ENCODE peak calls at places on chromosomes 11 and 22, in nine cellular contexts. One of them, this sample, is unnamed.

GRCh38 chr11:25596701-25597100 is 735.2 kb upstream of the ANO3 start:
- DNase-seq in NCI-H1105 treated with DMSO at 0.1 percent for 48 hours: no peak
- DNase-seq in activated CD4-positive, alpha-beta T cell treated with anti-CD3 and anti-CD28 coated beads, Interleukin-2, amount 10 ng/mL, durations not matched to agents 7 days and 5 days: no peak
- DNase-seq in GM12864: no peak
- DNase-seq in osteocyte: no peak
- DNase-seq in activated T-helper 2 cell treated with anti-CD3 and anti-CD28 coated beads, Interferon-gamma antibody, Interleukin-2, Interleukin-4, amounts not matched to agents 10 μg/mL and 5 μg/mL and 100 μg/mL, durations not matched to agents 14 hours and 24 hours and 36 hours: no peak
- DNase-seq in heart left ventricle: no peak
- DNase-seq in endothelial cell of umbilical vein: no peak
- DNase-seq in dorsolateral prefrontal cortex: no peak
- DNase-seq in this sample: no peak

GRCh38 chr11:75719639-75720239 is 2.1 kb downstream of the MOGAT2 start:
- DNase-seq in NCI-H1105 treated with DMSO at 0.1 percent for 48 hours: no peak
- DNase-seq in activated CD4-positive, alpha-beta T cell treated with anti-CD3 and anti-CD28 coated beads, Interleukin-2, amount 10 ng/mL, durations not matched to agents 7 days and 5 days: no peak
- DNase-seq in GM12864: no peak
- DNase-seq in osteocyte: no peak
- DNase-seq in activated T-helper 2 cell treated with anti-CD3 and anti-CD28 coated beads, Interferon-gamma antibody, Interleukin-2, Interleukin-4, amounts not matched to agents 10 μg/mL and 5 μg/mL and 100 μg/mL, durations not matched to agents 14 hours and 24 hours and 36 hours: no peak
- DNase-seq in heart left ventricle: no peak
- DNase-seq in endothelial cell of umbilical vein: no peak
- DNase-seq in dorsolateral prefrontal cortex: no peak
- DNase-seq in this sample: no peak

GRCh38 chr11:112537846-112538330 is 277.2 kb upstream of the PLET1 start:
- DNase-seq in NCI-H1105 treated with DMSO at 0.1 percent for 48 hours: no peak
- DNase-seq in activated CD4-positive, alpha-beta T cell treated with anti-CD3 and anti-CD28 coated beads, Interleukin-2, amount 10 ng/mL, durations not matched to agents 7 days and 5 days: no peak
- DNase-seq in GM12864: no peak
- DNase-seq in osteocyte: no peak
- DNase-seq in activated T-helper 2 cell treated with anti-CD3 and anti-CD28 coated beads, Interferon-gamma antibody, Interleukin-2, Interleukin-4, amounts not matched to agents 10 μg/mL and 5 μg/mL and 100 μg/mL, durations not matched to agents 14 hours and 24 hours and 36 hours: no peak
- DNase-seq in heart left ventricle: no peak
- DNase-seq in endothelial cell of umbilical vein: no peak
- DNase-seq in dorsolateral prefrontal cortex: no peak
- DNase-seq in this sample: no peak

GRCh38 chr22:20235453-20235991 is 32.6 kb downstream of the RTN4R start:
- DNase-seq in NCI-H1105 treated with DMSO at 0.1 percent for 48 hours: no peak
- DNase-seq in activated CD4-positive, alpha-beta T cell treated with anti-CD3 and anti-CD28 coated beads, Interleukin-2, amount 10 ng/mL, durations not matched to agents 7 days and 5 days: no peak
- DNase-seq in GM12864: no peak
- DNase-seq in osteocyte: no peak
- DNase-seq in activated T-helper 2 cell treated with anti-CD3 and anti-CD28 coated beads, Interferon-gamma antibody, Interleukin-2, Interleukin-4, amounts not matched to agents 10 μg/mL and 5 μg/mL and 100 μg/mL, durations not matched to agents 14 hours and 24 hours and 36 hours: no peak
- DNase-seq in heart left ventricle: no peak
- DNase-seq in endothelial cell of umbilical vein: no peak
- DNase-seq in dorsolateral prefrontal cortex: no peak
- DNase-seq in this sample: no peak

GRCh38 chr22:31625661-31626426 is 36.2 kb downstream of the PISD start:
- DNase-seq in NCI-H1105 treated with DMSO at 0.1 percent for 48 hours: no peak
- DNase-seq in activated CD4-positive, alpha-beta T cell treated with anti-CD3 and anti-CD28 coated beads, Interleukin-2, amount 10 ng/mL, durations not matched to agents 7 days and 5 days: no peak
- DNase-seq in GM12864: no peak
- DNase-seq in osteocyte: no peak
- DNase-seq in activated T-helper 2 cell treated with anti-CD3 and anti-CD28 coated beads, Interferon-gamma antibody, Interleukin-2, Interleukin-4, amounts not matched to agents 10 μg/mL and 5 μg/mL and 100 μg/mL, durations not matched to agents 14 hours and 24 hours and 36 hours: no peak
- DNase-seq in heart left ventricle: peak; percentile 75
- DNase-seq in endothelial cell of umbilical vein: peak; percentile 82
- DNase-seq in dorsolateral prefrontal cortex: peak; percentile 84
- DNase-seq in this sample: no peak

GRCh38 chr11:44651535-44652130 is 75.1 kb upstream of the TSPAN18 start:
- DNase-seq in NCI-H1105 treated with DMSO at 0.1 percent for 48 hours: no peak
- DNase-seq in activated CD4-positive, alpha-beta T cell treated with anti-CD3 and anti-CD28 coated beads, Interleukin-2, amount 10 ng/mL, durations not matched to agents 7 days and 5 days: no peak
- DNase-seq in GM12864: no peak
- DNase-seq in osteocyte: no peak
- DNase-seq in activated T-helper 2 cell treated with anti-CD3 and anti-CD28 coated beads, Interferon-gamma antibody, Interleukin-2, Interleukin-4, amounts not matched to agents 10 μg/mL and 5 μg/mL and 100 μg/mL, durations not matched to agents 14 hours and 24 hours and 36 hours: no peak
- DNase-seq in heart left ventricle: no peak
- DNase-seq in endothelial cell of umbilical vein: peak; percentile 60
- DNase-seq in dorsolateral prefrontal cortex: no peak
- DNase-seq in this sample: no peak

GRCh38 chr11:11786771-11787170 is 55.0 kb upstream of the USP47 start:
- DNase-seq in NCI-H1105 treated with DMSO at 0.1 percent for 48 hours: peak; percentile 21
- DNase-seq in activated CD4-positive, alpha-beta T cell treated with anti-CD3 and anti-CD28 coated beads, Interleukin-2, amount 10 ng/mL, durations not matched to agents 7 days and 5 days: no peak
- DNase-seq in GM12864: no peak
- DNase-seq in osteocyte: no peak
- DNase-seq in activated T-helper 2 cell treated with anti-CD3 and anti-CD28 coated beads, Interferon-gamma antibody, Interleukin-2, Interleukin-4, amounts not matched to agents 10 μg/mL and 5 μg/mL and 100 μg/mL, durations not matched to agents 14 hours and 24 hours and 36 hours: no peak
- DNase-seq in heart left ventricle: no peak
- DNase-seq in endothelial cell of umbilical vein: peak; percentile 23
- DNase-seq in dorsolateral prefrontal cortex: no peak
- DNase-seq in this sample: no peak

GRCh38 chr22:47143249-47143938 is 380.9 kb downstream of the TBC1D22A start:
- DNase-seq in NCI-H1105 treated with DMSO at 0.1 percent for 48 hours: peak; percentile 14
- DNase-seq in activated CD4-positive, alpha-beta T cell treated with anti-CD3 and anti-CD28 coated beads, Interleukin-2, amount 10 ng/mL, durations not matched to agents 7 days and 5 days: no peak
- DNase-seq in GM12864: no peak
- DNase-seq in osteocyte: no peak
- DNase-seq in activated T-helper 2 cell treated with anti-CD3 and anti-CD28 coated beads, Interferon-gamma antibody, Interleukin-2, Interleukin-4, amounts not matched to agents 10 μg/mL and 5 μg/mL and 100 μg/mL, durations not matched to agents 14 hours and 24 hours and 36 hours: no peak
- DNase-seq in heart left ventricle: no peak
- DNase-seq in endothelial cell of umbilical vein: no peak
- DNase-seq in dorsolateral prefrontal cortex: no peak
- DNase-seq in this sample: no peak

GRCh38 chr22:34993548-34993947 is 72.4 kb upstream of the ISX start:
- DNase-seq in NCI-H1105 treated with DMSO at 0.1 percent for 48 hours: no peak
- DNase-seq in activated CD4-positive, alpha-beta T cell treated with anti-CD3 and anti-CD28 coated beads, Interleukin-2, amount 10 ng/mL, durations not matched to agents 7 days and 5 days: no peak
- DNase-seq in GM12864: no peak
- DNase-seq in osteocyte: no peak
- DNase-seq in activated T-helper 2 cell treated with anti-CD3 and anti-CD28 coated beads, Interferon-gamma antibody, Interleukin-2, Interleukin-4, amounts not matched to agents 10 μg/mL and 5 μg/mL and 100 μg/mL, durations not matched to agents 14 hours and 24 hours and 36 hours: no peak
- DNase-seq in heart left ventricle: no peak
- DNase-seq in endothelial cell of umbilical vein: no peak
- DNase-seq in dorsolateral prefrontal cortex: no peak
- DNase-seq in this sample: no peak

GRCh38 chr22:38494939-38495338 is 11.2 kb downstream of the DDX17 start:
- DNase-seq in NCI-H1105 treated with DMSO at 0.1 percent for 48 hours: no peak
- DNase-seq in activated CD4-positive, alpha-beta T cell treated with anti-CD3 and anti-CD28 coated beads, Interleukin-2, amount 10 ng/mL, durations not matched to agents 7 days and 5 days: no peak
- DNase-seq in GM12864: no peak
- DNase-seq in osteocyte: no peak
- DNase-seq in activated T-helper 2 cell treated with anti-CD3 and anti-CD28 coated beads, Interferon-gamma antibody, Interleukin-2, Interleukin-4, amounts not matched to agents 10 μg/mL and 5 μg/mL and 100 μg/mL, durations not matched to agents 14 hours and 24 hours and 36 hours: no peak
- DNase-seq in heart left ventricle: no peak
- DNase-seq in endothelial cell of umbilical vein: no peak
- DNase-seq in dorsolateral prefrontal cortex: no peak
- DNase-seq in this sample: no peak

GRCh38 chr11:85759915-85760314 is 51.0 kb downstream of the SYTL2 start:
- DNase-seq in NCI-H1105 treated with DMSO at 0.1 percent for 48 hours: no peak
- DNase-seq in activated CD4-positive, alpha-beta T cell treated with anti-CD3 and anti-CD28 coated beads, Interleukin-2, amount 10 ng/mL, durations not matched to agents 7 days and 5 days: no peak
- DNase-seq in GM12864: no peak
- DNase-seq in osteocyte: no peak
- DNase-seq in activated T-helper 2 cell treated with anti-CD3 and anti-CD28 coated beads, Interferon-gamma antibody, Interleukin-2, Interleukin-4, amounts not matched to agents 10 μg/mL and 5 μg/mL and 100 μg/mL, durations not matched to agents 14 hours and 24 hours and 36 hours: no peak
- DNase-seq in heart left ventricle: no peak
- DNase-seq in endothelial cell of umbilical vein: no peak
- DNase-seq in dorsolateral prefrontal cortex: no peak
- DNase-seq in this sample: no peak

GRCh38 chr11:30762188-30762587 is 176.0 kb upstream of the MPPED2 start:
- DNase-seq in NCI-H1105 treated with DMSO at 0.1 percent for 48 hours: no peak
- DNase-seq in activated CD4-positive, alpha-beta T cell treated with anti-CD3 and anti-CD28 coated beads, Interleukin-2, amount 10 ng/mL, durations not matched to agents 7 days and 5 days: no peak
- DNase-seq in GM12864: no peak
- DNase-seq in osteocyte: no peak
- DNase-seq in activated T-helper 2 cell treated with anti-CD3 and anti-CD28 coated beads, Interferon-gamma antibody, Interleukin-2, Interleukin-4, amounts not matched to agents 10 μg/mL and 5 μg/mL and 100 μg/mL, durations not matched to agents 14 hours and 24 hours and 36 hours: no peak
- DNase-seq in heart left ventricle: no peak
- DNase-seq in endothelial cell of umbilical vein: no peak
- DNase-seq in dorsolateral prefrontal cortex: no peak
- DNase-seq in this sample: no peak

GRCh38 chr11:75461136-75461535 is 28.1 kb upstream of the KLHL35 start:
- DNase-seq in NCI-H1105 treated with DMSO at 0.1 percent for 48 hours: no peak
- DNase-seq in activated CD4-positive, alpha-beta T cell treated with anti-CD3 and anti-CD28 coated beads, Interleukin-2, amount 10 ng/mL, durations not matched to agents 7 days and 5 days: no peak
- DNase-seq in GM12864: no peak
- DNase-seq in osteocyte: no peak
- DNase-seq in activated T-helper 2 cell treated with anti-CD3 and anti-CD28 coated beads, Interferon-gamma antibody, Interleukin-2, Interleukin-4, amounts not matched to agents 10 μg/mL and 5 μg/mL and 100 μg/mL, durations not matched to agents 14 hours and 24 hours and 36 hours: no peak
- DNase-seq in heart left ventricle: no peak
- DNase-seq in endothelial cell of umbilical vein: no peak
- DNase-seq in dorsolateral prefrontal cortex: no peak
- DNase-seq in this sample: no peak

GRCh38 chr22:46287873-46288751 is 8.6 kb upstream of the GTSE1 start:
- DNase-seq in NCI-H1105 treated with DMSO at 0.1 percent for 48 hours: no peak
- DNase-seq in activated CD4-positive, alpha-beta T cell treated with anti-CD3 and anti-CD28 coated beads, Interleukin-2, amount 10 ng/mL, durations not matched to agents 7 days and 5 days: peak; percentile 41
- DNase-seq in GM12864: peak; percentile 55
- DNase-seq in osteocyte: no peak
- DNase-seq in activated T-helper 2 cell treated with anti-CD3 and anti-CD28 coated beads, Interferon-gamma antibody, Interleukin-2, Interleukin-4, amounts not matched to agents 10 μg/mL and 5 μg/mL and 100 μg/mL, durations not matched to agents 14 hours and 24 hours and 36 hours: peak; percentile 25
- DNase-seq in heart left ventricle: peak; percentile 77
- DNase-seq in endothelial cell of umbilical vein: peak; percentile 21
- DNase-seq in dorsolateral prefrontal cortex: no peak
- DNase-seq in this sample: peak; percentile 65

GRCh38 chr11:44889266-44889665 is 61.4 kb downstream of the TP53I11 start:
- DNase-seq in NCI-H1105 treated with DMSO at 0.1 percent for 48 hours: no peak
- DNase-seq in activated CD4-positive, alpha-beta T cell treated with anti-CD3 and anti-CD28 coated beads, Interleukin-2, amount 10 ng/mL, durations not matched to agents 7 days and 5 days: no peak
- DNase-seq in GM12864: no peak
- DNase-seq in osteocyte: no peak
- DNase-seq in activated T-helper 2 cell treated with anti-CD3 and anti-CD28 coated beads, Interferon-gamma antibody, Interleukin-2, Interleukin-4, amounts not matched to agents 10 μg/mL and 5 μg/mL and 100 μg/mL, durations not matched to agents 14 hours and 24 hours and 36 hours: no peak
- DNase-seq in heart left ventricle: no peak
- DNase-seq in endothelial cell of umbilical vein: no peak
- DNase-seq in dorsolateral prefrontal cortex: no peak
- DNase-seq in this sample: no peak

GRCh38 chr11:129224538-129224937 is 32.4 kb upstream of the ARHGAP32 start:
- DNase-seq in NCI-H1105 treated with DMSO at 0.1 percent for 48 hours: no peak
- DNase-seq in activated CD4-positive, alpha-beta T cell treated with anti-CD3 and anti-CD28 coated beads, Interleukin-2, amount 10 ng/mL, durations not matched to agents 7 days and 5 days: no peak
- DNase-seq in GM12864: no peak
- DNase-seq in osteocyte: no peak
- DNase-seq in activated T-helper 2 cell treated with anti-CD3 and anti-CD28 coated beads, Interferon-gamma antibody, Interleukin-2, Interleukin-4, amounts not matched to agents 10 μg/mL and 5 μg/mL and 100 μg/mL, durations not matched to agents 14 hours and 24 hours and 36 hours: no peak
- DNase-seq in heart left ventricle: no peak
- DNase-seq in endothelial cell of umbilical vein: no peak
- DNase-seq in dorsolateral prefrontal cortex: no peak
- DNase-seq in this sample: no peak

GRCh38 chr22:50206599-50206998 is 5.8 kb downstream of the SELENOO start:
- DNase-seq in NCI-H1105 treated with DMSO at 0.1 percent for 48 hours: no peak
- DNase-seq in activated CD4-positive, alpha-beta T cell treated with anti-CD3 and anti-CD28 coated beads, Interleukin-2, amount 10 ng/mL, durations not matched to agents 7 days and 5 days: no peak
- DNase-seq in GM12864: no peak
- DNase-seq in osteocyte: no peak
- DNase-seq in activated T-helper 2 cell treated with anti-CD3 and anti-CD28 coated beads, Interferon-gamma antibody, Interleukin-2, Interleukin-4, amounts not matched to agents 10 μg/mL and 5 μg/mL and 100 μg/mL, durations not matched to agents 14 hours and 24 hours and 36 hours: no peak
- DNase-seq in heart left ventricle: no peak
- DNase-seq in endothelial cell of umbilical vein: peak; percentile 39
- DNase-seq in dorsolateral prefrontal cortex: no peak
- DNase-seq in this sample: no peak

GRCh38 chr22:27435839-27436581 is 365.5 kb downstream of the MN1 start:
- DNase-seq in NCI-H1105 treated with DMSO at 0.1 percent for 48 hours: no peak
- DNase-seq in activated CD4-positive, alpha-beta T cell treated with anti-CD3 and anti-CD28 coated beads, Interleukin-2, amount 10 ng/mL, durations not matched to agents 7 days and 5 days: no peak
- DNase-seq in GM12864: no peak
- DNase-seq in osteocyte: no peak
- DNase-seq in activated T-helper 2 cell treated with anti-CD3 and anti-CD28 coated beads, Interferon-gamma antibody, Interleukin-2, Interleukin-4, amounts not matched to agents 10 μg/mL and 5 μg/mL and 100 μg/mL, durations not matched to agents 14 hours and 24 hours and 36 hours: no peak
- DNase-seq in heart left ventricle: peak; percentile 83
- DNase-seq in endothelial cell of umbilical vein: peak; percentile 41
- DNase-seq in dorsolateral prefrontal cortex: no peak
- DNase-seq in this sample: no peak

GRCh38 chr11:116162541-116163230 is 610.1 kb downstream of the BUD13 start:
- DNase-seq in NCI-H1105 treated with DMSO at 0.1 percent for 48 hours: peak; percentile 97
- DNase-seq in activated CD4-positive, alpha-beta T cell treated with anti-CD3 and anti-CD28 coated beads, Interleukin-2, amount 10 ng/mL, durations not matched to agents 7 days and 5 days: no peak
- DNase-seq in GM12864: no peak
- DNase-seq in osteocyte: peak; percentile 60
- DNase-seq in activated T-helper 2 cell treated with anti-CD3 and anti-CD28 coated beads, Interferon-gamma antibody, Interleukin-2, Interleukin-4, amounts not matched to agents 10 μg/mL and 5 μg/mL and 100 μg/mL, durations not matched to agents 14 hours and 24 hours and 36 hours: no peak
- DNase-seq in heart left ventricle: no peak
- DNase-seq in endothelial cell of umbilical vein: no peak
- DNase-seq in dorsolateral prefrontal cortex: no peak
- DNase-seq in this sample: no peak

GRCh38 chr11:111733009-111733408 is 33.2 kb downstream of the PPP2R1B start:
- DNase-seq in NCI-H1105 treated with DMSO at 0.1 percent for 48 hours: no peak
- DNase-seq in activated CD4-positive, alpha-beta T cell treated with anti-CD3 and anti-CD28 coated beads, Interleukin-2, amount 10 ng/mL, durations not matched to agents 7 days and 5 days: no peak
- DNase-seq in GM12864: no peak
- DNase-seq in osteocyte: no peak
- DNase-seq in activated T-helper 2 cell treated with anti-CD3 and anti-CD28 coated beads, Interferon-gamma antibody, Interleukin-2, Interleukin-4, amounts not matched to agents 10 μg/mL and 5 μg/mL and 100 μg/mL, durations not matched to agents 14 hours and 24 hours and 36 hours: no peak
- DNase-seq in heart left ventricle: peak; percentile 71
- DNase-seq in endothelial cell of umbilical vein: peak; percentile 96
- DNase-seq in dorsolateral prefrontal cortex: no peak
- DNase-seq in this sample: no peak

GRCh38 chr11:117220999-117221774 is 10.7 kb downstream of the PCSK7 start:
- DNase-seq in NCI-H1105 treated with DMSO at 0.1 percent for 48 hours: peak; percentile 9
- DNase-seq in activated CD4-positive, alpha-beta T cell treated with anti-CD3 and anti-CD28 coated beads, Interleukin-2, amount 10 ng/mL, durations not matched to agents 7 days and 5 days: no peak
- DNase-seq in GM12864: no peak
- DNase-seq in osteocyte: no peak
- DNase-seq in activated T-helper 2 cell treated with anti-CD3 and anti-CD28 coated beads, Interferon-gamma antibody, Interleukin-2, Interleukin-4, amounts not matched to agents 10 μg/mL and 5 μg/mL and 100 μg/mL, durations not matched to agents 14 hours and 24 hours and 36 hours: no peak
- DNase-seq in heart left ventricle: no peak
- DNase-seq in endothelial cell of umbilical vein: no peak
- DNase-seq in dorsolateral prefrontal cortex: no peak
- DNase-seq in this sample: no peak

GRCh38 chr22:39528681-39529486 is 3.7 kb downstream of the RPS19BP1 start:
- DNase-seq in NCI-H1105 treated with DMSO at 0.1 percent for 48 hours: peak; percentile 94
- DNase-seq in activated CD4-positive, alpha-beta T cell treated with anti-CD3 and anti-CD28 coated beads, Interleukin-2, amount 10 ng/mL, durations not matched to agents 7 days and 5 days: peak; percentile 93
- DNase-seq in GM12864: peak; percentile 91
- DNase-seq in osteocyte: peak; percentile 96
- DNase-seq in activated T-helper 2 cell treated with anti-CD3 and anti-CD28 coated beads, Interferon-gamma antibody, Interleukin-2, Interleukin-4, amounts not matched to agents 10 μg/mL and 5 μg/mL and 100 μg/mL, durations not matched to agents 14 hours and 24 hours and 36 hours: peak; percentile 87
- DNase-seq in heart left ventricle: peak; percentile 96
- DNase-seq in endothelial cell of umbilical vein: peak; percentile 82
- DNase-seq in dorsolateral prefrontal cortex: peak; percentile 92
- DNase-seq in this sample: peak; percentile 95

GRCh38 chr22:39144101-39144815 is 8.2 kb downstream of the CBX7 start:
- DNase-seq in NCI-H1105 treated with DMSO at 0.1 percent for 48 hours: no peak
- DNase-seq in activated CD4-positive, alpha-beta T cell treated with anti-CD3 and anti-CD28 coated beads, Interleukin-2, amount 10 ng/mL, durations not matched to agents 7 days and 5 days: peak; percentile 76
- DNase-seq in GM12864: no peak
- DNase-seq in osteocyte: peak; percentile 81
- DNase-seq in activated T-helper 2 cell treated with anti-CD3 and anti-CD28 coated beads, Interferon-gamma antibody, Interleukin-2, Interleukin-4, amounts not matched to agents 10 μg/mL and 5 μg/mL and 100 μg/mL, durations not matched to agents 14 hours and 24 hours and 36 hours: peak; percentile 68
- DNase-seq in heart left ventricle: no peak
- DNase-seq in endothelial cell of umbilical vein: no peak
- DNase-seq in dorsolateral prefrontal cortex: peak; percentile 42
- DNase-seq in this sample: peak; percentile 66

GRCh38 chr11:46122955-46123354 is 1.7 kb upstream of the PHF21A start:
- DNase-seq in NCI-H1105 treated with DMSO at 0.1 percent for 48 hours: no peak
- DNase-seq in activated CD4-positive, alpha-beta T cell treated with anti-CD3 and anti-CD28 coated beads, Interleukin-2, amount 10 ng/mL, durations not matched to agents 7 days and 5 days: no peak
- DNase-seq in GM12864: no peak
- DNase-seq in osteocyte: no peak
- DNase-seq in activated T-helper 2 cell treated with anti-CD3 and anti-CD28 coated beads, Interferon-gamma antibody, Interleukin-2, Interleukin-4, amounts not matched to agents 10 μg/mL and 5 μg/mL and 100 μg/mL, durations not matched to agents 14 hours and 24 hours and 36 hours: no peak
- DNase-seq in heart left ventricle: no peak
- DNase-seq in endothelial cell of umbilical vein: peak; percentile 32
- DNase-seq in dorsolateral prefrontal cortex: no peak
- DNase-seq in this sample: no peak

GRCh38 chr11:112928136-112928535 is 33.1 kb upstream of the NCAM1 start:
- DNase-seq in NCI-H1105 treated with DMSO at 0.1 percent for 48 hours: no peak
- DNase-seq in activated CD4-positive, alpha-beta T cell treated with anti-CD3 and anti-CD28 coated beads, Interleukin-2, amount 10 ng/mL, durations not matched to agents 7 days and 5 days: no peak
- DNase-seq in GM12864: no peak
- DNase-seq in osteocyte: no peak
- DNase-seq in activated T-helper 2 cell treated with anti-CD3 and anti-CD28 coated beads, Interferon-gamma antibody, Interleukin-2, Interleukin-4, amounts not matched to agents 10 μg/mL and 5 μg/mL and 100 μg/mL, durations not matched to agents 14 hours and 24 hours and 36 hours: no peak
- DNase-seq in heart left ventricle: no peak
- DNase-seq in endothelial cell of umbilical vein: no peak
- DNase-seq in dorsolateral prefrontal cortex: no peak
- DNase-seq in this sample: no peak

GRCh38 chr11:46229250-46229649 is 48.2 kb upstream of the CREB3L1 start:
- DNase-seq in NCI-H1105 treated with DMSO at 0.1 percent for 48 hours: no peak
- DNase-seq in activated CD4-positive, alpha-beta T cell treated with anti-CD3 and anti-CD28 coated beads, Interleukin-2, amount 10 ng/mL, durations not matched to agents 7 days and 5 days: no peak
- DNase-seq in GM12864: no peak
- DNase-seq in osteocyte: no peak
- DNase-seq in activated T-helper 2 cell treated with anti-CD3 and anti-CD28 coated beads, Interferon-gamma antibody, Interleukin-2, Interleukin-4, amounts not matched to agents 10 μg/mL and 5 μg/mL and 100 μg/mL, durations not matched to agents 14 hours and 24 hours and 36 hours: no peak
- DNase-seq in heart left ventricle: no peak
- DNase-seq in endothelial cell of umbilical vein: no peak
- DNase-seq in dorsolateral prefrontal cortex: no peak
- DNase-seq in this sample: no peak

GRCh38 chr11:114738954-114739353 is 60.6 kb downstream of the NXPE2 start:
- DNase-seq in NCI-H1105 treated with DMSO at 0.1 percent for 48 hours: peak; percentile 78
- DNase-seq in activated CD4-positive, alpha-beta T cell treated with anti-CD3 and anti-CD28 coated beads, Interleukin-2, amount 10 ng/mL, durations not matched to agents 7 days and 5 days: peak; percentile 47
- DNase-seq in GM12864: peak; percentile 10
- DNase-seq in osteocyte: no peak
- DNase-seq in activated T-helper 2 cell treated with anti-CD3 and anti-CD28 coated beads, Interferon-gamma antibody, Interleukin-2, Interleukin-4, amounts not matched to agents 10 μg/mL and 5 μg/mL and 100 μg/mL, durations not matched to agents 14 hours and 24 hours and 36 hours: no peak
- DNase-seq in heart left ventricle: no peak
- DNase-seq in endothelial cell of umbilical vein: peak; percentile 50
- DNase-seq in dorsolateral prefrontal cortex: no peak
- DNase-seq in this sample: peak; percentile 61

GRCh38 chr11:118742304-118742703 is 48.7 kb downstream of the DDX6 start:
- DNase-seq in NCI-H1105 treated with DMSO at 0.1 percent for 48 hours: no peak
- DNase-seq in activated CD4-positive, alpha-beta T cell treated with anti-CD3 and anti-CD28 coated beads, Interleukin-2, amount 10 ng/mL, durations not matched to agents 7 days and 5 days: no peak
- DNase-seq in GM12864: no peak
- DNase-seq in osteocyte: no peak
- DNase-seq in activated T-helper 2 cell treated with anti-CD3 and anti-CD28 coated beads, Interferon-gamma antibody, Interleukin-2, Interleukin-4, amounts not matched to agents 10 μg/mL and 5 μg/mL and 100 μg/mL, durations not matched to agents 14 hours and 24 hours and 36 hours: no peak
- DNase-seq in heart left ventricle: no peak
- DNase-seq in endothelial cell of umbilical vein: no peak
- DNase-seq in dorsolateral prefrontal cortex: no peak
- DNase-seq in this sample: no peak

GRCh38 chr11:113603277-113604059 is 102.6 kb downstream of the TMPRSS5 start:
- DNase-seq in NCI-H1105 treated with DMSO at 0.1 percent for 48 hours: no peak
- DNase-seq in activated CD4-positive, alpha-beta T cell treated with anti-CD3 and anti-CD28 coated beads, Interleukin-2, amount 10 ng/mL, durations not matched to agents 7 days and 5 days: no peak
- DNase-seq in GM12864: no peak
- DNase-seq in osteocyte: no peak
- DNase-seq in activated T-helper 2 cell treated with anti-CD3 and anti-CD28 coated beads, Interferon-gamma antibody, Interleukin-2, Interleukin-4, amounts not matched to agents 10 μg/mL and 5 μg/mL and 100 μg/mL, durations not matched to agents 14 hours and 24 hours and 36 hours: no peak
- DNase-seq in heart left ventricle: peak; percentile 76
- DNase-seq in endothelial cell of umbilical vein: peak; percentile 18
- DNase-seq in dorsolateral prefrontal cortex: peak; percentile 74
- DNase-seq in this sample: no peak

GRCh38 chr11:122655527-122656072 is at the start of gene UBASH3B:
- DNase-seq in NCI-H1105 treated with DMSO at 0.1 percent for 48 hours: peak; percentile 80
- DNase-seq in activated CD4-positive, alpha-beta T cell treated with anti-CD3 and anti-CD28 coated beads, Interleukin-2, amount 10 ng/mL, durations not matched to agents 7 days and 5 days: peak; percentile 66
- DNase-seq in GM12864: no peak
- DNase-seq in osteocyte: no peak
- DNase-seq in activated T-helper 2 cell treated with anti-CD3 and anti-CD28 coated beads, Interferon-gamma antibody, Interleukin-2, Interleukin-4, amounts not matched to agents 10 μg/mL and 5 μg/mL and 100 μg/mL, durations not matched to agents 14 hours and 24 hours and 36 hours: peak; percentile 55
- DNase-seq in heart left ventricle: peak; percentile 87
- DNase-seq in endothelial cell of umbilical vein: peak; percentile 90
- DNase-seq in dorsolateral prefrontal cortex: peak; percentile 69
- DNase-seq in this sample: peak; percentile 76

GRCh38 chr22:38943181-38943580 is 14.2 kb upstream of the APOBEC3A start:
- DNase-seq in NCI-H1105 treated with DMSO at 0.1 percent for 48 hours: no peak
- DNase-seq in activated CD4-positive, alpha-beta T cell treated with anti-CD3 and anti-CD28 coated beads, Interleukin-2, amount 10 ng/mL, durations not matched to agents 7 days and 5 days: no peak
- DNase-seq in GM12864: no peak
- DNase-seq in osteocyte: no peak
- DNase-seq in activated T-helper 2 cell treated with anti-CD3 and anti-CD28 coated beads, Interferon-gamma antibody, Interleukin-2, Interleukin-4, amounts not matched to agents 10 μg/mL and 5 μg/mL and 100 μg/mL, durations not matched to agents 14 hours and 24 hours and 36 hours: no peak
- DNase-seq in heart left ventricle: no peak
- DNase-seq in endothelial cell of umbilical vein: no peak
- DNase-seq in dorsolateral prefrontal cortex: no peak
- DNase-seq in this sample: no peak